ENCODE peak calls at places on chromosomes 6 and 20, in six cellular contexts. X is IMR-90, S is neuronal stem cell, Z is H1, P is mesenchymal stem cell, F is trophoblast cell. I is an unnamed sample.

GRCh38 chr6:4413073-4413472 is 277.7 kb upstream of the ECI2 start:
- DNase-seq in X (peak), P (peak), Z (no peak), S (no peak), F (no peak), I (no peak)

GRCh38 chr6:73752943-73753342 is 56.9 kb downstream of the CD109 start:
- DNase-seq in F (no peak), S (no peak), Z (no peak), X (no peak), P (peak), I (no peak)

GRCh38 chr6:170366248-170366960 is 59.8 kb downstream of the FAM120B start:
- DNase-seq in F (no peak), Z (no peak), S (no peak), X (no peak), P (no peak), I (no peak)

GRCh38 chr6:160333841-160334240 is 14.3 kb upstream of the SLC22A3 start:
- DNase-seq in Z (no peak), F (peak), S (no peak), P (no peak), X (no peak), I (no peak)

GRCh38 chr6:155530219-155530834 is 74.7 kb upstream of the NOX3 start:
- DNase-seq in X (peak), F (peak), Z (no peak), P (peak), S (no peak), I (peak)

GRCh38 chr20:11585752-11586352 is 331.8 kb upstream of the BTBD3 start:
- DNase-seq in X (peak), Z (no peak), F (peak), P (peak), S (no peak), I (peak)

GRCh38 chr6:156879235-156879995 is 102.2 kb downstream of the ARID1B start:
- DNase-seq in X (peak), Z (no peak), P (peak), S (no peak), F (no peak), I (no peak)

GRCh38 chr6:54133186-54133585 is 21.9 kb downstream of the MLIP start:
- DNase-seq in F (no peak), X (no peak), Z (no peak), S (no peak), P (no peak), I (no peak)

GRCh38 chr20:2820896-2821869 is 5.0 kb downstream of the TMEM239 start:
- DNase-seq in Z (peak), S (no peak), X (no peak), F (peak), P (no peak), I (peak)

GRCh38 chr6:22737331-22737730 is 168.0 kb downstream of the HDGFL1 start:
- DNase-seq in S (peak), Z (peak), X (peak), F (peak), P (peak), I (peak)

GRCh38 chr20:63534831-63535651 is 2.1 kb downstream of the PTK6 start:
- DNase-seq in P (no peak), Z (no peak), F (no peak), X (no peak), S (no peak), I (no peak)

GRCh38 chr6:50978631-50979030 is 160.0 kb downstream of the TFAP2B start:
- DNase-seq in S (no peak), Z (no peak), P (no peak), F (no peak), X (no peak), I (no peak)

GRCh38 chr20:61668064-61668463 is 397.6 kb downstream of the TAF4 start:
- DNase-seq in P (no peak), X (no peak), F (no peak), Z (no peak), S (no peak), I (no peak)

GRCh38 chr6:30238178-30238795 is 25.1 kb upstream of the TRIM26 start:
- DNase-seq in F (peak), Z (no peak), S (no peak), X (peak), P (peak), I (peak)

GRCh38 chr6:84546427-84546914 is 217.9 kb downstream of the TBX18 start:
- DNase-seq in S (no peak), Z (no peak), F (no peak), P (peak), X (no peak), I (peak)

GRCh38 chr6:81553246-81553645 is 199.2 kb downstream of the TENT5A start:
- DNase-seq in S (no peak), Z (no peak), P (no peak), F (peak), X (peak), I (no peak)

GRCh38 chr6:47743744-47744143 is 38.1 kb upstream of the OPN5 start:
- DNase-seq in P (peak), Z (no peak), F (peak), S (no peak), X (no peak), I (no peak)

GRCh38 chr6:26594730-26595632 is 1.8 kb upstream of the ABT1 start:
- DNase-seq in Z (peak), P (peak), X (peak), F (peak), S (peak), I (peak)

GRCh38 chr6:54366647-54367327 is 58.5 kb downstream of the TINAG start:
- DNase-seq in P (no peak), S (no peak), F (peak), X (peak), Z (no peak), I (no peak)

GRCh38 chr6:151757506-151757955 is 50.0 kb upstream of the ESR1 start:
- DNase-seq in X (no peak), Z (no peak), S (no peak), P (no peak), F (no peak), I (no peak)

GRCh38 chr20:59001068-59001448 is 6.0 kb downstream of the CTSZ start:
- DNase-seq in P (no peak), S (no peak), Z (no peak), X (no peak), F (no peak), I (no peak)

GRCh38 chr6:32971245-32971580 is 2.8 kb downstream of the BRD2 start:
- DNase-seq in X (no peak), S (no peak), F (peak), P (no peak), Z (no peak), I (no peak)
- H4K8ac ChIP-seq in X (peak), S (no peak), F (peak), P (peak), Z (peak), I (peak)

GRCh38 chr6:163776549-163777378 is 362.2 kb downstream of the QKI start:
- DNase-seq in P (no peak), X (no peak), F (no peak), S (no peak), Z (no peak), I (no peak)
- H3K4me3 ChIP-seq in P (no peak), X (no peak), F (no peak), S (no peak), Z (no peak), I (no peak)

GRCh38 chr20:37593710-37594109 is 66.0 kb upstream of the BLCAP start:
- DNase-seq in P (no peak), Z (no peak), S (no peak), X (no peak), F (no peak), I (no peak)
- H4K8ac ChIP-seq in P (no peak), Z (no peak), S (no peak), X (no peak), F (no peak), I (no peak)

GRCh38 chr6:14476793-14477531 is 359.4 kb downstream of the CD83 start:
- DNase-seq in P (peak), X (peak), S (no peak), F (peak), Z (no peak), I (no peak)
- H3K4me3 ChIP-seq in P (no peak), X (peak), S (no peak), F (no peak), Z (no peak), I (no peak)

GRCh38 chr6:44809256-44809655 is 421.8 kb downstream of the CDC5L start:
- DNase-seq in F (no peak), S (no peak), X (no peak), P (no peak), Z (no peak), I (no peak)

GRCh38 chr6:44806656-44807055 is 419.1 kb downstream of the CDC5L start:
- DNase-seq in P (no peak), Z (no peak), X (no peak), S (no peak), F (no peak), I (no peak)

GRCh38 chr6:44805239-44805849 is 417.8 kb downstream of the CDC5L start:
- DNase-seq in P (no peak), Z (no peak), S (no peak), X (peak), F (no peak), I (no peak)

GRCh38 chr6:44811456-44811855 is 423.9 kb downstream of the CDC5L start:
- DNase-seq in X (no peak), P (no peak), S (no peak), Z (no peak), F (no peak), I (no peak)

DNA sequence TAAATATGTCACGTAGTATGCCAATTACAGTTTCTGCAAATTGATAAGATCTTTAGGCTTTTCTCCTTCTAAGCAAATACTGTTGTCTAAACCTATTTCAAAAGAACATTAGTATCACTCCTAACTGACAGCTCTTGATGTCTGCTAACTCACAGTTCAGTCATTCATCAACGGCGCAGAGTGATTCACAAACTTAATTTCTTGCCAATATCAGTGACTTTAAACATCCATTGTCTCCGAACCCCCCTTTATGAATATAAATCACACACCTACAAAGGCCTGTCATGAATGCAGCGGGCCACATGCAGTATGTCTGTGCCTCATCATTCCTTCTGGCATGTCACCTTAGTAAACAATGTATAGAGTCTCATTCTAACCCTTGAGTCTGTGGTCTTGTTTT is 420.6 kb downstream of the CDC5L start:
- DNase-seq in P (no peak), F (no peak), Z (no peak), S (no peak), X (no peak), I (no peak)
- H4K8ac ChIP-seq in P (no peak), F (no peak), Z (no peak), S (no peak), X (no peak), I (no peak)

DNA sequence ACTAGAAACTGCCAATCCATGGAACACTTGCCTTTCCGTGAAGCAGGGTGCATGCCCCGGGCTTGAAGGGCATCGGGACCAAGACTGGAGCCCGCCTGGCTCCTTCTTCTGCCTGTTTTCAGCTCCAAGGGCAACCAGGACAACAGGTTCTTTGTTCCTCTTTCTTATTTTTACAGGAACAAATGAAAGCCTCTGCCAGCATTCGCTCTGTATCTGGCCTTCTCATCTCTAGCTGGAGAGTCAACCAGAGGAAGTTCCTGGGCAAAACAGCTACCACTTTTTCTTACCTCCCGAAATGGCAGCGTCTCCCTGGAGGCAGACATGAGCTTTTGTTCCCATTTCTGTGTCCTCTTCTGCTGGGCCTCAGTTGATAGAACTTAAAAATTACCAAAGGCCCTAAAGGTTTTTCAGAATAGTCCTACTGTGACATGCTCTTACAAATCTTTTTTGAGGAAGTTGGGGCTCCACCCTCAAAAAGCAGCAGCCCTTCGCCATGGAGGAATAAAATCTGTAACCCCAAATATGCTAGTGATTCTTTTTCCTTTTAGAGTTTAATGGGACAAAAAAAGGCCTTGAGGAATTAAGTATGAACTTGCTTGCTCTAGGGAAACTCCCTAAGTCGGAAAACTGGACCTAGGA is 74.0 kb upstream of the NAA20 start:
- DNase-seq in X (no peak), S (no peak), Z (no peak), F (peak), P (no peak), I (no peak)
- H3K4me3 ChIP-seq in X (no peak), S (no peak), Z (no peak), F (no peak), P (no peak), I (no peak)

I was measured in mesendoderm.